ENCODE peak calls at places on chromosomes 7 and 10, in eight cellular contexts. One of them, this sample, is unnamed.

GRCh38 chr7:28277364-28277763 is 96.8 kb upstream of the JAZF1 start:
- DNase-seq in stimulated activated CD8-positive, alpha-beta memory T cell treated with anti-CD3 and anti-CD28 coated beads, Interleukin-12 subunit alpha, Interleukin-12 subunit beta, amount 100 ng/mL, for 4 hours: no peak
- DNase-seq in nucleus accumbens: no peak
- DNase-seq in natural killer cell: no peak
- DNase-seq in KBM-7: no peak
- DNase-seq in dorsolateral prefrontal cortex: no peak
- DNase-seq in activated T-cell treated with anti-CD3 and anti-CD28 coated beads for 48 hours: no peak
- DNase-seq in right atrium auricular region: no peak
- DNase-seq in this sample: no peak

GRCh38 chr7:135077642-135078041 is 70.2 kb upstream of the TMEM140 start:
- DNase-seq in dorsolateral prefrontal cortex: no peak
- DNase-seq in KBM-7: no peak
- DNase-seq in nucleus accumbens: no peak
- DNase-seq in natural killer cell: no peak
- DNase-seq in right atrium auricular region: no peak
- DNase-seq in activated T-cell treated with anti-CD3 and anti-CD28 coated beads for 48 hours: no peak
- DNase-seq in stimulated activated CD8-positive, alpha-beta memory T cell treated with anti-CD3 and anti-CD28 coated beads, Interleukin-12 subunit alpha, Interleukin-12 subunit beta, amount 100 ng/mL, for 4 hours: no peak
- DNase-seq in this sample: no peak

GRCh38 chr7:24932815-24933214 is 47.2 kb downstream of the OSBPL3 start:
- DNase-seq in KBM-7: no peak
- DNase-seq in natural killer cell: no peak
- DNase-seq in nucleus accumbens: no peak
- DNase-seq in stimulated activated CD8-positive, alpha-beta memory T cell treated with anti-CD3 and anti-CD28 coated beads, Interleukin-12 subunit alpha, Interleukin-12 subunit beta, amount 100 ng/mL, for 4 hours: no peak
- DNase-seq in right atrium auricular region: no peak
- DNase-seq in activated T-cell treated with anti-CD3 and anti-CD28 coated beads for 48 hours: no peak
- DNase-seq in dorsolateral prefrontal cortex: no peak
- DNase-seq in this sample: no peak

GRCh38 chr10:133127291-133128125 is 32.5 kb upstream of the KNDC1 start:
- DNase-seq in right atrium auricular region: no peak
- DNase-seq in activated T-cell treated with anti-CD3 and anti-CD28 coated beads for 48 hours: peak
- DNase-seq in nucleus accumbens: no peak
- DNase-seq in KBM-7: no peak
- DNase-seq in natural killer cell: no peak
- DNase-seq in dorsolateral prefrontal cortex: no peak
- DNase-seq in stimulated activated CD8-positive, alpha-beta memory T cell treated with anti-CD3 and anti-CD28 coated beads, Interleukin-12 subunit alpha, Interleukin-12 subunit beta, amount 100 ng/mL, for 4 hours: no peak
- DNase-seq in this sample: no peak

GRCh38 chr7:80699030-80699638 is 60.7 kb downstream of the CD36 start:
- DNase-seq in natural killer cell: no peak
- DNase-seq in KBM-7: peak
- DNase-seq in nucleus accumbens: no peak
- DNase-seq in stimulated activated CD8-positive, alpha-beta memory T cell treated with anti-CD3 and anti-CD28 coated beads, Interleukin-12 subunit alpha, Interleukin-12 subunit beta, amount 100 ng/mL, for 4 hours: no peak
- DNase-seq in right atrium auricular region: no peak
- DNase-seq in activated T-cell treated with anti-CD3 and anti-CD28 coated beads for 48 hours: no peak
- DNase-seq in dorsolateral prefrontal cortex: no peak
- DNase-seq in this sample: no peak

GRCh38 chr7:46811529-46811928 is 770.4 kb downstream of the TNS3 start:
- DNase-seq in activated T-cell treated with anti-CD3 and anti-CD28 coated beads for 48 hours: no peak
- DNase-seq in right atrium auricular region: no peak
- DNase-seq in dorsolateral prefrontal cortex: no peak
- DNase-seq in natural killer cell: no peak
- DNase-seq in KBM-7: no peak
- DNase-seq in stimulated activated CD8-positive, alpha-beta memory T cell treated with anti-CD3 and anti-CD28 coated beads, Interleukin-12 subunit alpha, Interleukin-12 subunit beta, amount 100 ng/mL, for 4 hours: no peak
- DNase-seq in nucleus accumbens: no peak
- DNase-seq in this sample: peak

GRCh38 chr10:32054087-32054486 is 2.1 kb downstream of the KIF5B start:
- DNase-seq in KBM-7: peak
- DNase-seq in natural killer cell: no peak
- DNase-seq in nucleus accumbens: no peak
- DNase-seq in activated T-cell treated with anti-CD3 and anti-CD28 coated beads for 48 hours: no peak
- DNase-seq in right atrium auricular region: no peak
- DNase-seq in dorsolateral prefrontal cortex: no peak
- DNase-seq in stimulated activated CD8-positive, alpha-beta memory T cell treated with anti-CD3 and anti-CD28 coated beads, Interleukin-12 subunit alpha, Interleukin-12 subunit beta, amount 100 ng/mL, for 4 hours: no peak
- DNase-seq in this sample: no peak

GRCh38 chr10:79379512-79380124 is 32.3 kb downstream of the PPIF start:
- DNase-seq in KBM-7: no peak
- DNase-seq in nucleus accumbens: no peak
- DNase-seq in dorsolateral prefrontal cortex: no peak
- DNase-seq in natural killer cell: peak
- DNase-seq in activated T-cell treated with anti-CD3 and anti-CD28 coated beads for 48 hours: no peak
- DNase-seq in right atrium auricular region: peak
- DNase-seq in stimulated activated CD8-positive, alpha-beta memory T cell treated with anti-CD3 and anti-CD28 coated beads, Interleukin-12 subunit alpha, Interleukin-12 subunit beta, amount 100 ng/mL, for 4 hours: no peak
- DNase-seq in this sample: no peak

GRCh38 chr7:48097511-48098231 is 8.6 kb downstream of the UPP1 start:
- DNase-seq in natural killer cell: no peak
- DNase-seq in stimulated activated CD8-positive, alpha-beta memory T cell treated with anti-CD3 and anti-CD28 coated beads, Interleukin-12 subunit alpha, Interleukin-12 subunit beta, amount 100 ng/mL, for 4 hours: no peak
- DNase-seq in dorsolateral prefrontal cortex: no peak
- DNase-seq in nucleus accumbens: no peak
- DNase-seq in activated T-cell treated with anti-CD3 and anti-CD28 coated beads for 48 hours: no peak
- DNase-seq in right atrium auricular region: no peak
- DNase-seq in KBM-7: peak
- DNase-seq in this sample: no peak

GRCh38 chr10:124744047-124744687 is at the start of gene FAM53B:
- DNase-seq in right atrium auricular region: no peak
- DNase-seq in activated T-cell treated with anti-CD3 and anti-CD28 coated beads for 48 hours: peak
- DNase-seq in natural killer cell: peak
- DNase-seq in dorsolateral prefrontal cortex: peak
- DNase-seq in stimulated activated CD8-positive, alpha-beta memory T cell treated with anti-CD3 and anti-CD28 coated beads, Interleukin-12 subunit alpha, Interleukin-12 subunit beta, amount 100 ng/mL, for 4 hours: peak
- DNase-seq in KBM-7: peak
- DNase-seq in nucleus accumbens: no peak
- DNase-seq in this sample: no peak

GRCh38 chr7:92815412-92815811 is 21.0 kb downstream of the CDK6 start:
- DNase-seq in dorsolateral prefrontal cortex: no peak
- DNase-seq in nucleus accumbens: no peak
- DNase-seq in stimulated activated CD8-positive, alpha-beta memory T cell treated with anti-CD3 and anti-CD28 coated beads, Interleukin-12 subunit alpha, Interleukin-12 subunit beta, amount 100 ng/mL, for 4 hours: no peak
- DNase-seq in right atrium auricular region: no peak
- DNase-seq in natural killer cell: no peak
- DNase-seq in activated T-cell treated with anti-CD3 and anti-CD28 coated beads for 48 hours: no peak
- DNase-seq in KBM-7: no peak
- DNase-seq in this sample: no peak

GRCh38 chr7:100583132-100584045 is 2.5 kb downstream of the LRCH4 start:
- DNase-seq in natural killer cell: peak
- DNase-seq in KBM-7: peak
- DNase-seq in dorsolateral prefrontal cortex: no peak
- DNase-seq in stimulated activated CD8-positive, alpha-beta memory T cell treated with anti-CD3 and anti-CD28 coated beads, Interleukin-12 subunit alpha, Interleukin-12 subunit beta, amount 100 ng/mL, for 4 hours: no peak
- DNase-seq in right atrium auricular region: peak
- DNase-seq in nucleus accumbens: no peak
- DNase-seq in activated T-cell treated with anti-CD3 and anti-CD28 coated beads for 48 hours: peak
- DNase-seq in this sample: no peak

This sample was measured in non-pigmented ciliary epithelial cell.